ENCODE peak calls at places on chromosomes 7 and 10, in five cellular contexts. W is IMR-90, G is HCT116, S is fibroblast of lung, T is K562. P is an unnamed sample. For H3K4me1, the result is how much of the 10 kb centered on the place peaks cover.

GRCh38 chr10:3635248-3635647 is 149.8 kb downstream of the KLF6 start:
- DNase-seq in T (no peak), G (no peak), S (no peak), W (no peak), P (no peak)

GRCh38 chr7:116861717-116862116 is 670 bp upstream of the CAPZA2 start:
- DNase-seq in G (no peak), W (no peak), T (no peak), S (no peak), P (no peak)

GRCh38 chr7:55071411-55072188 is 52.8 kb downstream of the EGFR start:
- DNase-seq in S (peak), W (no peak), G (no peak), T (no peak), P (no peak)

GRCh38 chr7:86720306-86720705 is 76.6 kb downstream of the GRM3 start:
- DNase-seq in T (no peak), W (no peak), S (no peak), G (no peak), P (no peak)

GRCh38 chr10:96587255-96588059 is 645 bp upstream of the TM9SF3 start:
- DNase-seq in S (peak), T (no peak), W (peak), G (peak), P (peak)

GRCh38 chr7:157785486-157786186 is 448.8 kb downstream of the DNAJB6 start:
- DNase-seq in W (no peak), G (no peak), T (no peak), S (no peak), P (no peak)

GRCh38 chr10:50422259-50422658 is 170.9 kb upstream of the ASAH2 start:
- DNase-seq in S (peak), T (no peak), G (no peak), W (peak), P (no peak)

GRCh38 chr7:13797545-13797944 is 191.9 kb downstream of the ETV1 start:
- DNase-seq in G (no peak), T (no peak), W (no peak), S (no peak), P (no peak)

GRCh38 chr7:142964502-142965246 is 2.5 kb upstream of the KEL start:
- DNase-seq in W (no peak), T (peak), G (no peak), S (no peak), P (no peak)

GRCh38 chr7:131509087-131509486 is 47.3 kb downstream of the PODXL start:
- DNase-seq in T (no peak), W (no peak), S (no peak), G (no peak), P (no peak)

GRCh38 chr10:47058961-47059391 is 147.7 kb downstream of the PTPN20 start:
- DNase-seq in S (no peak), W (peak), T (no peak), G (no peak), P (no peak)

GRCh38 chr10:112815238-112816032 is 134.6 kb upstream of the TCF7L2 start:
- DNase-seq in G (no peak), W (peak), S (peak), T (no peak), P (peak)

GRCh38 chr7:99831595-99831994 is 3.8 kb downstream of the CYP3A43 start:
- DNase-seq in G (no peak), W (no peak), T (no peak), S (no peak), P (no peak)

GRCh38 chr7:47720141-47720906 is 138.4 kb upstream of the TNS3 start:
- DNase-seq in G (no peak), W (peak), S (peak), T (no peak), P (no peak)

GRCh38 chr7:69067397-69067796 is 530.9 kb upstream of the AUTS2 start:
- DNase-seq in W (no peak), T (peak), S (no peak), G (no peak), P (no peak)

GRCh38 chr7:93232673-93233018 is 480 bp downstream of the VPS50 start:
- DNase-seq in G (no peak), T (peak), W (no peak), S (no peak), P (no peak)

GRCh38 chr7:19122018-19122588 is 4.7 kb upstream of the TWIST1 start:
- DNase-seq in S (peak), T (no peak), G (peak), W (peak), P (no peak)

GRCh38 chr10:63929826-63930467 is 408.7 kb downstream of the REEP3 start:
- DNase-seq in T (no peak), S (no peak), W (no peak), G (no peak), P (no peak)

GRCh38 chr7:113015038-113015645 is 71.5 kb downstream of the GPR85 start:
- DNase-seq in S (peak), G (peak), T (peak), W (peak), P (no peak)

GRCh38 chr10:58609525-58610150 is 97.0 kb downstream of the BICC1 start:
- DNase-seq in T (no peak), G (no peak), S (no peak), W (peak), P (no peak)

GRCh38 chr7:41117431-41117830 is 585.5 kb downstream of the INHBA start:
- DNase-seq in T (no peak), S (no peak), W (no peak), G (no peak), P (no peak)

GRCh38 chr10:13957856-13958255 is 371.1 kb downstream of the PRPF18 start:
- DNase-seq in S (no peak), G (no peak), W (no peak), T (no peak), P (no peak)

GRCh38 chr10:13960603-13961002 is 370.1 kb downstream of the FRMD4A start:
- DNase-seq in G (no peak), T (no peak), W (no peak), S (no peak), P (no peak)

GRCh38 chr10:13961853-13962252 is 368.9 kb downstream of the FRMD4A start:
- DNase-seq in G (no peak), T (no peak), S (no peak), W (no peak), P (no peak)

GRCh38 chr10:13961096-13961495 is 369.6 kb downstream of the FRMD4A start:
- DNase-seq in T (no peak), W (peak), S (peak), G (no peak), P (peak)

GRCh38 chr10:13959443-13960359 is 371.0 kb downstream of the FRMD4A start:
- DNase-seq in T (no peak), G (no peak), S (no peak), W (no peak), P (no peak)
- H3K27ac ChIP-seq in T (no peak), G (no peak), S (peak), W (peak), P (peak)

GRCh38 chr7:105982388-105982787 is 19.3 kb downstream of the CDHR3 start:
- DNase-seq in G (no peak), W (no peak), S (no peak), T (no peak), P (no peak)

GRCh38 chr7:105985821-105986220 is 22.8 kb downstream of the CDHR3 start:
- DNase-seq in S (no peak), W (no peak), G (no peak), T (no peak), P (no peak)

GRCh38 chr7:105988277-105988676 is 25.2 kb downstream of the CDHR3 start:
- DNase-seq in S (no peak), T (no peak), G (no peak), W (no peak), P (no peak)

GRCh38 chr7:105989686-105990085 is 26.6 kb downstream of the CDHR3 start:
- DNase-seq in T (no peak), S (no peak), W (no peak), G (no peak), P (no peak)

GRCh38 chr7:105985250-105985649 is 22.2 kb downstream of the CDHR3 start:
- DNase-seq in S (no peak), T (no peak), W (no peak), G (no peak), P (no peak)
- H3K4me1 ChIP-seq in S (under half), T (under half), W (under half), G (under half), P (under half)

GRCh38 chr7:23011222-23011924 is 2.6 kb downstream of the HYCC1 start:
- DNase-seq in S (no peak), G (no peak), T (no peak), W (no peak), P (no peak)
- H3K4me3 ChIP-seq in S (peak), G (no peak), T (peak), W (peak), P (no peak)

GRCh38 chr7:77353911-77354310 is 62.2 kb downstream of the GSAP start:
- DNase-seq in T (no peak), S (no peak), G (no peak), W (no peak), P (no peak)

GRCh38 chr7:77354484-77354883 is 61.7 kb downstream of the GSAP start:
- DNase-seq in G (no peak), T (no peak), W (no peak), S (no peak), P (no peak)

GRCh38 chr7:77352688-77353406 is 63.3 kb downstream of the GSAP start:
- DNase-seq in W (peak), S (no peak), G (no peak), T (no peak), P (no peak)

GRCh38 chr7:77354914-77355313 is 61.2 kb downstream of the GSAP start:
- DNase-seq in G (no peak), W (no peak), T (no peak), S (no peak), P (no peak)

DNA sequence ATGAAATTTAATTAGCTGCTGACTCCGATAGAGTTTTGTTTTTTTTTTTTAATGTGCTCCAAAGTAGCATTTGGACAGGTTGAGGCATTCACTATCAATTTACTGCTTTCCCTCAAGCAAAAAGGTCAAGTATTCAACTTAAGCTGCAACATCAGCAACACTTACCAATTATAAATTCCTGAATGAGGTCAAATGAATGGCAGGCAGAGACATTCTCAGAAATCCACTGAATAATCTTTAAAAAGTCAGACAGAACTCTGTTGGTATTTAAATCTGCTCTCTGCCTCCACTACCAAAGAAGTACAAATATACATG is 62.8 kb downstream of the GSAP start:
- DNase-seq in W (no peak), T (no peak), S (no peak), G (no peak), P (no peak)
- H3K27ac ChIP-seq in W (no peak), T (no peak), S (no peak), G (no peak), P (no peak)